ENCODE peak calls at places on chromosomes 12 and 14, in seven cellular contexts. S is ovary, Y is fibroblast of lung, U is right atrium auricular region, C is tibial nerve, E is H7, I is WERI-Rb-1. A is an unnamed sample. For H3K36me3, the result is how much of the 10 kb centered on the place peaks cover.

GRCh38 chr12:120709976-120710804 is at the start of gene UNC119B:
- DNase-seq in S (peak), Y (no peak), U (no peak), C (peak), E (peak), I (peak), A (peak)

GRCh38 chr12:63802012-63802608 is 22.4 kb downstream of the RXYLT1 start:
- DNase-seq in S (no peak), Y (peak), U (no peak), C (no peak), E (no peak), I (no peak), A (peak)

GRCh38 chr12:30807695-30808034 is 52.9 kb upstream of the CAPRIN2 start:
- DNase-seq in S (no peak), Y (no peak), U (no peak), C (no peak), E (no peak), I (no peak), A (no peak)

GRCh38 chr14:48974994-48975393 is 611.2 kb downstream of the RPS29 start:
- DNase-seq in S (no peak), Y (no peak), U (no peak), C (no peak), E (peak), I (no peak), A (no peak)

GRCh38 chr12:6279631-6280030 is 30.9 kb upstream of the PLEKHG6 start:
- DNase-seq in S (no peak), Y (no peak), U (no peak), C (no peak), E (peak), I (no peak), A (no peak)

GRCh38 chr14:100149789-100150611 is 9.4 kb downstream of the DEGS2 start:
- DNase-seq in S (no peak), Y (no peak), U (no peak), C (no peak), E (peak), I (no peak), A (no peak)

GRCh38 chr12:115871714-115872113 is 405.8 kb downstream of the MED13L start:
- DNase-seq in S (no peak), Y (peak), U (no peak), C (no peak), E (peak), I (peak), A (peak)

GRCh38 chr14:68625366-68626090 is 167.3 kb downstream of the ZFP36L1 start:
- DNase-seq in S (no peak), Y (no peak), U (no peak), C (no peak), E (no peak), I (no peak), A (no peak)

GRCh38 chr14:69316449-69317391 is 56.8 kb downstream of the GALNT16 start:
- DNase-seq in S (peak), Y (peak), U (peak), C (peak), E (peak), I (no peak), A (peak)

GRCh38 chr12:3833670-3834310 is 39.4 kb downstream of the PARP11 start:
- DNase-seq in S (no peak), Y (no peak), U (no peak), C (no peak), E (peak), I (no peak), A (no peak)

GRCh38 chr12:57234571-57235011 is 5.1 kb downstream of the SHMT2 start:
- DNase-seq in S (no peak), Y (no peak), U (no peak), C (no peak), E (peak), I (no peak), A (no peak)
- H3K4me3 ChIP-seq in S (no peak), Y (no peak), U (no peak), C (no peak), E (no peak), I (no peak), A (no peak)

GRCh38 chr14:55681088-55681487 is 101.1 kb downstream of the KTN1 start:
- DNase-seq in S (no peak), Y (no peak), U (no peak), C (no peak), E (no peak), I (no peak), A (no peak)
- H3K36me3 ChIP-seq in S (under half), Y (under half), U (half or more), C (under half), E (under half), I (half or more), A (half or more)

GRCh38 chr14:92539419-92539818 is 25.8 kb downstream of the RIN3 start:
- DNase-seq in S (no peak), Y (no peak), U (no peak), C (no peak), E (no peak), I (no peak), A (no peak)
- H3K4me3 ChIP-seq in S (no peak), Y (no peak), U (no peak), C (no peak), E (no peak), I (no peak), A (no peak)

GRCh38 chr14:23817164-23817767 is 136.3 kb upstream of the DHRS4 start:
- DNase-seq in S (no peak), Y (no peak), U (no peak), C (no peak), E (no peak), I (no peak), A (no peak)
- H3K36me3 ChIP-seq in S (under half), Y (under half), U (under half), C (under half), E (under half), I (under half), A (under half)

GRCh38 chr14:102831163-102831804 is 54.0 kb downstream of the TRAF3 start:
- DNase-seq in S (no peak), Y (no peak), U (no peak), C (no peak), E (no peak), I (no peak), A (no peak)
- H3K4me3 ChIP-seq in S (no peak), Y (no peak), U (no peak), C (no peak), E (no peak), I (no peak), A (no peak)

DNA sequence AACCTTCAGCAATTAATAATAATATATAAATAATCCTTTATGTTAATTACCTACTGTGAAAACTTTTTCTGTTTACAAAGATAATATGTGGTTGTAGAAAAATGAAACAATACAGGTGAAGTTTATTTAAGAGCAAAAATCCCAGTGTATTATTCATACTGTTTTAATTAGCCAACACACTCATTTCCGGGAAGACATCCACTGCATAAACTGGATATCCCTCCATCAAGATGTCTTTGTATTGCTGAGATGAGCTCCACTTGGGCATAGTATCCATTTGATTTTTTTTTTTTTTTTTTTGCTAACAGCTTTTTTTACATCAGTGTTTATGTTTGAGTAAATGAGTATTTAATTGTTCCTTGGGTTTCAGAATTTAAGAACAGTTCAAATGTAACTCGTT is 13.7 kb upstream of the DERA start:
- DNase-seq in S (no peak), Y (no peak), U (no peak), C (no peak), E (no peak), I (no peak), A (no peak)
- H3K36me3 ChIP-seq in S (under half), Y (under half), U (half or more), C (under half), E (under half), I (half or more), A (half or more)

GRCh38 chr14:44893535-44893934 is 68.2 kb downstream of the KLHL28 start:
- DNase-seq in S (no peak), Y (no peak), U (no peak), C (no peak), E (no peak), I (no peak), A (no peak)

GRCh38 chr14:44897844-44898151 is 63.9 kb downstream of the KLHL28 start:
- DNase-seq in S (no peak), Y (peak), U (peak), C (no peak), E (no peak), I (no peak), A (no peak)

GRCh38 chr14:44897041-44897843 is 64.5 kb downstream of the KLHL28 start:
- DNase-seq in S (peak), Y (peak), U (peak), C (peak), E (peak), I (peak), A (peak)

GRCh38 chr14:44896275-44897040 is 65.3 kb downstream of the KLHL28 start:
- DNase-seq in S (no peak), Y (no peak), U (no peak), C (no peak), E (no peak), I (no peak), A (no peak)

GRCh38 chr14:44895716-44896115 is 66.0 kb downstream of the KLHL28 start:
- DNase-seq in S (no peak), Y (peak), U (no peak), C (no peak), E (no peak), I (no peak), A (peak)
- H3K4me3 ChIP-seq in S (no peak), Y (no peak), U (no peak), C (no peak), E (no peak), I (no peak), A (peak)

DNA sequence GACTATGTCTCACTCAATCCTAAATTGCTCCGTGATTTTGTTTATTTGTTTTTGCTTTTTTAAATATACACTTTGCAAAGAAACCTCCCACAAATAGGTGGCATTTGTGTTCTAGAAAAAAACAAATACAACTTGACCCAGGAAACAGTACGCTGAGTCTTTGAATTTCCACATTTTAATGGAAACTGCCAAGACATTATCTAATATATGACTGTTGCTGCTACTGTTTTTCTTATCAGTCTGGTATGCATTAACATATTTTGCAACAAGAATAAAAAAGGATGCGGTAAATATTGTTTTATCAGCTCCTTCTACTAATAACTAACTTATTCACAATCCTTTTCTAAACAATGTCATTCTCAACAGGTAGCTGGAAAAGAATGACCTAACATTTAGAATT is 187.4 kb downstream of the LRIG3 start:
- DNase-seq in S (no peak), Y (no peak), U (no peak), C (no peak), E (no peak), I (no peak), A (no peak)
- H3K36me3 ChIP-seq in S (under half), Y (under half), U (under half), C (under half), E (under half), I (under half), A (under half)

GRCh38 chr12:52296572-52297215 is 5.4 kb upstream of the KRT81 start:
- DNase-seq in S (no peak), Y (no peak), U (no peak), C (no peak), E (no peak), I (no peak), A (no peak)

GRCh38 chr12:52293926-52294325 is 2.6 kb upstream of the KRT81 start:
- DNase-seq in S (no peak), Y (no peak), U (no peak), C (no peak), E (no peak), I (no peak), A (no peak)

GRCh38 chr12:52295663-52296062 is 4.3 kb upstream of the KRT81 start:
- DNase-seq in S (no peak), Y (no peak), U (no peak), C (no peak), E (no peak), I (no peak), A (no peak)

GRCh38 chr12:52291267-52291935 is at the start of gene KRT81:
- DNase-seq in S (no peak), Y (no peak), U (no peak), C (no peak), E (peak), I (no peak), A (no peak)

DNA sequence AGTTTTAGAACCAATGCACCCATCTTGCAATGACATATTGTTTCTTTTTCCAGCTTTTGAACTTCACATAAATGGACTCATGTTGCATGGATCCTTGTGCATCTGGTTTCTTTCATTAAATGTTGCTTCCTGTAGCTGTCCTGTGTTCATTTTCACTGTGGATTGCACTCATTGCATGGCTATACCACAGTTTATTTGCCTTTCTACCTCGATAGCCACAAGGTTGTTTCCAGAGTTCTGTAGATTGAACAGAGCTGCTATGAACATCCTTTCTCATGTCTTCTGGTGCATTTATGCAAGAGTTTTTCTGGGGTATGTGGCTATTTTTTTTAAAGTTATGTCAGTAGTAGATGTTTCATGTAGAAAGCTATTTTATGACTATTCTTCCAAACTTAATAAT is 3.5 kb upstream of the KRT81 start:
- DNase-seq in S (no peak), Y (no peak), U (no peak), C (no peak), E (no peak), I (no peak), A (no peak)
- H3K4me3 ChIP-seq in S (no peak), Y (no peak), U (no peak), C (no peak), E (no peak), I (no peak), A (no peak)